ENCODE peak calls at places on chromosomes 7 and 10, in four cellular contexts. P is GM23338, D is cardiac muscle cell, W is pancreas. K is an unnamed sample. For H3K4me1, the result is how much of the 10 kb centered on the place peaks cover.

GRCh38 chr7:20561466-20561865 is 54.0 kb upstream of the ABCB5 start:
- DNase-seq in P (no peak), D (no peak), W (no peak), K (no peak)

GRCh38 chr7:116194115-116194514 is 16.2 kb upstream of the TES start:
- DNase-seq in P (no peak), D (no peak), W (no peak), K (no peak)

GRCh38 chr7:149721084-149721601 is 52.2 kb downstream of the ZNF467 start:
- DNase-seq in P (no peak), D (no peak), W (no peak), K (no peak)

GRCh38 chr7:134351424-134351823 is 34.7 kb upstream of the SLC35B4 start:
- DNase-seq in P (no peak), D (no peak), W (no peak), K (no peak)

GRCh38 chr10:98150544-98150943 is 16.1 kb downstream of the R3HCC1L start:
- DNase-seq in P (no peak), D (no peak), W (no peak), K (no peak)

GRCh38 chr10:94405406-94405805 is 3.1 kb downstream of the TBC1D12 start:
- DNase-seq in P (no peak), D (no peak), W (no peak), K (no peak)

GRCh38 chr7:77245015-77245755 is 45.6 kb upstream of the FGL2 start:
- DNase-seq in P (no peak), D (peak), W (peak), K (no peak)

GRCh38 chr10:69278446-69278963 is at the start of gene HK1:
- DNase-seq in P (peak), D (peak), W (no peak), K (peak)

GRCh38 chr10:122551450-122551849 is 9.1 kb upstream of the DMBT1 start:
- DNase-seq in P (peak), D (peak), W (no peak), K (no peak)

GRCh38 chr7:135147899-135148721 is at the start of gene TMEM140:
- DNase-seq in P (no peak), D (no peak), W (peak), K (no peak)

GRCh38 chr10:26978531-26978930 is 117.8 kb upstream of the ABI1 start:
- DNase-seq in P (no peak), D (no peak), W (no peak), K (no peak)

GRCh38 chr7:111789880-111790279 is 227.6 kb upstream of the IMMP2L start:
- DNase-seq in P (no peak), D (no peak), W (no peak), K (no peak)

GRCh38 chr10:56547163-56547562 is 186.1 kb upstream of the ZWINT start:
- DNase-seq in P (no peak), D (peak), W (no peak), K (no peak)

GRCh38 chr10:105241254-105241653 is 600.2 kb downstream of the SORCS3 start:
- DNase-seq in P (no peak), D (no peak), W (no peak), K (no peak)

GRCh38 chr7:29123611-29124190 is 22.6 kb downstream of the CPVL start:
- DNase-seq in P (peak), D (no peak), W (no peak), K (no peak)

GRCh38 chr10:131993298-131993674 is 11.6 kb upstream of the BNIP3 start:
- DNase-seq in P (no peak), D (no peak), W (peak), K (no peak)

GRCh38 chr10:49837096-49837495 is 75.0 kb upstream of the OGDHL start:
- DNase-seq in P (no peak), D (no peak), W (no peak), K (no peak)

GRCh38 chr10:30727524-30727923 is 98.0 kb upstream of the LYZL2 start:
- DNase-seq in P (no peak), D (no peak), W (no peak), K (no peak)

GRCh38 chr7:139661043-139661440 is 116.8 kb downstream of the HIPK2 start:
- DNase-seq in P (no peak), D (no peak), W (no peak), K (no peak)

GRCh38 chr10:78231327-78231726 is 197.7 kb downstream of the RPS24 start:
- DNase-seq in P (no peak), D (no peak), W (no peak), K (no peak)

GRCh38 chr10:132209130-132209529 is 22.4 kb downstream of the DPYSL4 start:
- DNase-seq in P (no peak), D (no peak), W (no peak), K (no peak)

GRCh38 chr7:155962191-155962967 is 150.1 kb upstream of the SHH start:
- DNase-seq in P (no peak), D (no peak), W (no peak), K (no peak)

GRCh38 chr10:36712695-36713094 is 412.7 kb upstream of the ANKRD30A start:
- DNase-seq in P (no peak), D (no peak), W (no peak), K (no peak)

GRCh38 chr10:10985361-10985760 is 32.3 kb upstream of the CELF2 start:
- DNase-seq in P (no peak), D (no peak), W (no peak), K (no peak)

GRCh38 chr10:6465437-6465836 is 114.6 kb downstream of the PRKCQ start:
- DNase-seq in P (no peak), D (no peak), W (no peak), K (no peak)

GRCh38 chr10:132294196-132294520 is 13.6 kb downstream of the STK32C start:
- DNase-seq in P (no peak), D (no peak), W (no peak), K (no peak)

DNA sequence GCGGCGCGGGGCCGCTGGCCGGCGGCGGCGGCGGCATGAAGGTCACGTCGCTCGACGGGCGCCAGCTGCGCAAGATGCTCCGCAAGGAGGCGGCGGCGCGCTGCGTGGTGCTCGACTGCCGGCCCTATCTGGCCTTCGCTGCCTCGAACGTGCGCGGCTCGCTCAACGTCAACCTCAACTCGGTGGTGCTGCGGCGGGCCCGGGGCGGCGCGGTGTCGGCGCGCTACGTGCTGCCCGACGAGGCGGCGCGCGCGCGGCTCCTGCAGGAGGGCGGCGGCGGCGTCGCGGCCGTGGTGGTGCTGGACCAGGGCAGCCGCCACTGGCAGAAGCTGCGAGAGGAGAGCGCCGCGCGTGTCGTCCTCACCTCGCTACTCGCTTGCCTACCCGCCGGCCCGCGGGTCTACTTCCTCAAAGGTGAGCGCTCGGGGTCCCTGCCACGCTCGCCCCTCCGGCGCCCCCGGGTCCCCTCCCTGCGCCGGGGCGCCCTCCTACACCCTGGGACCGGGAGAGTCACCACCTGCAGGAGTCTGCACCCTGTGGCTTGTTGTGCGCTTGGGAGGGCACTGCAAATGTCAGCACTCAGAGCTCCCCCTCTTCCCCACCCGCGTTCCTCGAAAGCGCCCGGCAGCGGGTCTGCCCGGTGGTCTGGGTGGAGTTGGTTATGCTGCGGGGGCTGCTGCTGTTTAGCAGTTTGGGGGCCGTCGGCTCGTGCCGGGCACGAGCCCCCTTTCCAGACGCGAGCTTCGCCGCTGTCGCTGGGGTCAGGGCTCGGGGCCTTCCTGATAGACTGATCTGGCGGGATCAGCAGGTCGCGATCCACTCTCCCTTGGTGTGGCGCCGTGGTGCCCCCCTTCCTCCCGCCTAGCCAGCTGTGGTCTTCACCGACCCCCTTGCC is 627 bp downstream of the DUSP5 start:
- DNase-seq in P (peak), D (peak), W (peak), K (peak)
- TF ChIP-seq CTCF in P (peak), D (peak), W (no peak), K (no peak)

DNA sequence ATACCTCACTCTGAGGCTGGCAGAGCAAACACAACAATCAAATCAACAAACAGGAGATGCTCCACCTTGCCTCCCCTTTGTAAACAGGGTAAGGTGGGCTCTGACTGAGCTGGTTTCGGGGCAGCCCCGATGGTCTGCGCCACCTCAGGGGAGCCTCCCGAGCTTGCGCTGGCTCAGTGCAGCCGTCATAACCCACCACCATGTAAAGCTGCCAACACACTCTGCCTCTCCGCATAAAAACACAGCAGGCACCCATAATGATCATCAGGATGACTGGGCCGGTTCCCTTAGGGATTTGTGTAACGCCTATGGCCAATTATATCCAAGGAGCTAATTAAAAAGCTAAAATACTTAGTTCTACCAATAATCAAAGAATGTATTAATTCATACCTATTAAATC is 124.5 kb downstream of the PRPF18 start:
- DNase-seq in P (no peak), D (no peak), W (no peak), K (no peak)
- H3K4me1 ChIP-seq in P (under half), D (under half), W (under half), K (under half)

GRCh38 chr10:100482181-100482833 is 19.5 kb downstream of the WNT8B start:
- DNase-seq in P (peak), D (peak), W (peak), K (peak)

GRCh38 chr10:100481462-100482081 is 18.8 kb downstream of the WNT8B start:
- DNase-seq in P (peak), D (peak), W (peak), K (peak)

GRCh38 chr10:100485336-100485735 is 22.5 kb downstream of the WNT8B start:
- DNase-seq in P (peak), D (no peak), W (no peak), K (peak)

GRCh38 chr10:100483876-100484666 is 21.3 kb downstream of the WNT8B start:
- DNase-seq in P (no peak), D (no peak), W (no peak), K (no peak)

GRCh38 chr10:100482834-100483185 is 20.0 kb downstream of the WNT8B start:
- DNase-seq in P (no peak), D (peak), W (no peak), K (no peak)
- TF ChIP-seq CTCF in P (no peak), D (no peak), W (no peak), K (no peak)

GRCh38 chr7:132531562-132531961 is 44.7 kb downstream of the PLXNA4 start:
- DNase-seq in P (peak), D (no peak), W (no peak), K (no peak)
- H3K4me1 ChIP-seq in P (under half), D (under half), W (under half), K (under half)

GRCh38 chr10:100516847-100517246 is 2.8 kb downstream of the SEC31B start:
- DNase-seq in P (peak), D (peak), W (no peak), K (no peak)
- TF ChIP-seq CTCF in P (peak), D (peak), W (no peak), K (peak)

GRCh38 chr7:13067036-13067435 is 379.6 kb downstream of the ARL4A start:
- DNase-seq in P (peak), D (no peak), W (no peak), K (peak)
- H3K4me1 ChIP-seq in P (under half), D (under half), W (under half), K (under half)

GRCh38 chr10:110600487-110601101 is 33.1 kb downstream of the SMC3 start:
- DNase-seq in P (peak), D (peak), W (no peak), K (peak)
- TF ChIP-seq CTCF in P (peak), D (peak), W (no peak), K (peak)

GRCh38 chr10:61963669-61964058 is 62.2 kb downstream of the ARID5B start:
- DNase-seq in P (no peak), D (no peak), W (no peak), K (no peak)
- H3K4me1 ChIP-seq in P (under half), D (under half), W (under half), K (under half)